ENCODE peak calls at places on chromosomes 5 and 9, in five cellular contexts. One of them, this sample, is unnamed.
A peak's percentile ranks its signal among the peaks of the same experiment; 100 is the strongest.

GRCh38 chr9:129150672-129151211 is 27.3 kb downstream of the IER5L start:
- DNase-seq in breast epithelium: no peak
- DNase-seq in HepG2: no peak
- DNase-seq in neural progenitor cell: no peak
- DNase-seq in GM06990: no peak
- DNase-seq in this sample: no peak

GRCh38 chr5:103345461-103345860 is 86.9 kb downstream of the MACIR start:
- DNase-seq in breast epithelium: no peak
- DNase-seq in HepG2: no peak
- DNase-seq in neural progenitor cell: no peak
- DNase-seq in GM06990: no peak
- DNase-seq in this sample: no peak

GRCh38 chr5:175162036-175162435 is 281.9 kb downstream of the DRD1 start:
- DNase-seq in breast epithelium: no peak
- DNase-seq in HepG2: no peak
- DNase-seq in neural progenitor cell: no peak
- DNase-seq in GM06990: no peak
- DNase-seq in this sample: no peak

GRCh38 chr9:76369583-76369982 is 24.6 kb downstream of the RFK start:
- DNase-seq in breast epithelium: no peak
- DNase-seq in HepG2: peak; percentile 51
- DNase-seq in neural progenitor cell: peak; percentile 33
- DNase-seq in GM06990: peak; percentile 43
- DNase-seq in this sample: peak; percentile 88

GRCh38 chr9:18504707-18505106 is 30.8 kb downstream of the ADAMTSL1 start:
- DNase-seq in breast epithelium: no peak
- DNase-seq in HepG2: no peak
- DNase-seq in neural progenitor cell: peak; percentile 83
- DNase-seq in GM06990: no peak
- DNase-seq in this sample: no peak

GRCh38 chr5:147835386-147835798 is 3.9 kb upstream of the SPINK1 start:
- DNase-seq in breast epithelium: no peak
- DNase-seq in HepG2: peak; percentile 94
- DNase-seq in neural progenitor cell: no peak
- DNase-seq in GM06990: no peak
- DNase-seq in this sample: no peak

GRCh38 chr5:74954919-74955318 is 88.7 kb upstream of the FAM169A start:
- DNase-seq in breast epithelium: no peak
- DNase-seq in HepG2: peak; percentile 51
- DNase-seq in neural progenitor cell: no peak
- DNase-seq in GM06990: no peak
- DNase-seq in this sample: no peak

GRCh38 chr9:5949103-5949699 is 58.5 kb downstream of the MLANA start:
- DNase-seq in breast epithelium: no peak
- DNase-seq in HepG2: no peak
- DNase-seq in neural progenitor cell: no peak
- DNase-seq in GM06990: peak; percentile 10
- DNase-seq in this sample: peak; percentile 44

GRCh38 chr5:55597014-55597981 is 62.5 kb upstream of the PLPP1 start:
- DNase-seq in breast epithelium: no peak
- DNase-seq in HepG2: no peak
- DNase-seq in neural progenitor cell: no peak
- DNase-seq in GM06990: no peak
- DNase-seq in this sample: no peak

GRCh38 chr5:31768046-31768445 is 129.1 kb downstream of the PDZD2 start:
- DNase-seq in breast epithelium: no peak
- DNase-seq in HepG2: no peak
- DNase-seq in neural progenitor cell: no peak
- DNase-seq in GM06990: no peak
- DNase-seq in this sample: no peak

GRCh38 chr9:92094655-92095054 is 20.6 kb downstream of the SPTLC1 start:
- DNase-seq in breast epithelium: no peak
- DNase-seq in HepG2: peak; percentile 5
- DNase-seq in neural progenitor cell: no peak
- DNase-seq in GM06990: no peak
- DNase-seq in this sample: no peak

GRCh38 chr5:82275267-82275664 is 2.9 kb downstream of the RPS23 start:
- DNase-seq in breast epithelium: no peak
- DNase-seq in HepG2: no peak
- DNase-seq in neural progenitor cell: no peak
- DNase-seq in GM06990: no peak
- DNase-seq in this sample: no peak

GRCh38 chr5:1874820-1875219 is 7.9 kb downstream of the IRX4 start:
- DNase-seq in breast epithelium: no peak
- DNase-seq in HepG2: no peak
- DNase-seq in neural progenitor cell: peak; percentile 61
- DNase-seq in GM06990: no peak
- DNase-seq in this sample: no peak

GRCh38 chr5:14569948-14570691 is 11.5 kb upstream of the OTULINL start:
- DNase-seq in breast epithelium: no peak
- DNase-seq in HepG2: peak; percentile 95
- DNase-seq in neural progenitor cell: no peak
- DNase-seq in GM06990: no peak
- DNase-seq in this sample: peak; percentile 73

GRCh38 chr9:42388146-42388690 is 204.8 kb downstream of the SPATA31A6 start:
- DNase-seq in breast epithelium: no peak
- DNase-seq in HepG2: no peak
- DNase-seq in neural progenitor cell: peak; percentile 25
- DNase-seq in GM06990: no peak
- DNase-seq in this sample: no peak

GRCh38 chr5:66666778-66667177 is 70.6 kb downstream of the MAST4 start:
- DNase-seq in breast epithelium: no peak
- DNase-seq in HepG2: no peak
- DNase-seq in neural progenitor cell: no peak
- DNase-seq in GM06990: no peak
- DNase-seq in this sample: no peak

GRCh38 chr5:159095882-159096554 is 3.7 kb downstream of the EBF1 start:
- DNase-seq in breast epithelium: no peak
- DNase-seq in HepG2: no peak
- DNase-seq in neural progenitor cell: peak; percentile 15
- DNase-seq in GM06990: peak; percentile 44
- DNase-seq in this sample: no peak

GRCh38 chr9:94945191-94946144 is 219.0 kb downstream of the AOPEP start:
- DNase-seq in breast epithelium: no peak
- DNase-seq in HepG2: no peak
- DNase-seq in neural progenitor cell: no peak
- DNase-seq in GM06990: no peak
- DNase-seq in this sample: peak; percentile 70

GRCh38 chr9:33718987-33719386 is 76.4 kb upstream of the PRSS3 start:
- DNase-seq in breast epithelium: no peak
- DNase-seq in HepG2: no peak
- DNase-seq in neural progenitor cell: no peak
- DNase-seq in GM06990: no peak
- DNase-seq in this sample: no peak

GRCh38 chr5:50406874-50407273 is 34.2 kb downstream of the EMB start:
- DNase-seq in breast epithelium: no peak
- DNase-seq in HepG2: no peak
- DNase-seq in neural progenitor cell: no peak
- DNase-seq in GM06990: no peak
- DNase-seq in this sample: no peak

GRCh38 chr5:39420482-39421145 is 4.2 kb downstream of the DAB2 start:
- DNase-seq in breast epithelium: no peak
- DNase-seq in HepG2: no peak
- DNase-seq in neural progenitor cell: peak; percentile 27
- DNase-seq in GM06990: no peak
- DNase-seq in this sample: no peak
- H3K4me3 ChIP-seq in breast epithelium: no peak overlapping the region
- H3K4me3 ChIP-seq in HepG2: no peak overlapping the region
- H3K4me3 ChIP-seq in neural progenitor cell: no peak overlapping the region
- H3K4me3 ChIP-seq in GM06990: no peak overlapping the region
- H3K4me3 ChIP-seq in this sample: no peak overlapping the region

DNA sequence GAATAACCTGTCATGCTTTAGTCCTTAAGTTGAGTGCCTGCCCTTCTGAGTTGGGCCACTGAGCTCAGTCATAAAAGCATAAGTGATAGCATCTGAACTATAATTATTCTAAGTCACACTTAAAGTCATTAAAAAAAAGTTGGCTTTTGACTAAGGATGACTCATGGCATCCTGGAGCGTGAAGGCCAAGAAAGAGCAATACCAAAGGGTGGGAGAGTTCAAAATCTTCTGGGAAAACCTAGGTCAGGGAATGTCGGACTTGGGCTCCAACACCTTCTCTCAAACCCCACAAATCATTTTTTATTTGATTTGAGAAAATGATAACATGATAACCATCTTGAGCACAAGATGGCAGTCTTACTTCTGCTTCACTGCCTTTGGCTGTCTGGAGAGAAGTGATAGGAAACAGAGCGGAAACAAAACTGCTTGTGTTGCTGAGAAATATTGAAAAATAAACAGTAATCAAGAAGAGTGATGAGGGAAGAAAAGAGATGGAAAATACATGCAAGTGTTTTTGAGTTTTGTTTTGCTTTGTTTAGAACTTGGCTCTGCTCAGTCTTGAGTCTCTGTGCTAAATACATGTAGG is 16.9 kb upstream of the NTRK2 start:
- DNase-seq in breast epithelium: no peak
- DNase-seq in HepG2: no peak
- DNase-seq in neural progenitor cell: no peak
- DNase-seq in GM06990: no peak
- DNase-seq in this sample: no peak
- TF ChIP-seq CTCF in breast epithelium: no peak
- TF ChIP-seq CTCF in HepG2: no peak
- TF ChIP-seq CTCF in neural progenitor cell: no peak
- TF ChIP-seq CTCF in GM06990: peak; percentile 16
- TF ChIP-seq CTCF in this sample: no peak

DNA sequence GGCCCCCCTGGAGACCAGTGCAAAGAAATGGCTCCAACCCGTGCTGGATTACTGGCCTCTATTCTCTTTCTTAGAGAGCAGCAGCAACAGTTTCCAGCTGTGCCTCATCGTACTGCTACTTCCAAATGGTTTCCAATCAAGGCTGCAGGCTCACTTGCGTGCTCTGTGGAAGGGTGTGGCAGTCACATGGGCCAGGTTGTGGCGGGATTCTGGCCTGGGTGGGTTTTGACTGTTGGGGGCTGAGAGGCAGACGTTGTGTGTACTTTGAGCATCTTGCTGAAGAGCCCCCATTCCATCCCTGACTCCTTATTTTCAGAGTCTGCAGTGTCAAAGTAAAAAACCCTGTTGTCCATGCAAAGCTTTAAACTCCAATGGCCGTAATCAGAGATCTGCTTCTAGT is 139.7 kb downstream of the GABBR2 start:
- DNase-seq in breast epithelium: no peak
- DNase-seq in HepG2: no peak
- DNase-seq in neural progenitor cell: peak; percentile 16
- DNase-seq in GM06990: no peak
- DNase-seq in this sample: no peak
- H3K27me3 ChIP-seq in breast epithelium: no peaks in the 10 kb centered on the region
- H3K27me3 ChIP-seq in HepG2: peaks cover 1% of the 10 kb centered on the region
- H3K27me3 ChIP-seq in neural progenitor cell: no peaks in the 10 kb centered on the region
- H3K27me3 ChIP-seq in GM06990: no peaks in the 10 kb centered on the region
- H3K27me3 ChIP-seq in this sample: no peaks in the 10 kb centered on the region

GRCh38 chr5:134114886-134115805 is 665 bp downstream of the TCF7 start:
- DNase-seq in breast epithelium: no peak
- DNase-seq in HepG2: peak; percentile 32
- DNase-seq in neural progenitor cell: peak; percentile 65
- DNase-seq in GM06990: no peak
- DNase-seq in this sample: no peak

GRCh38 chr5:134112726-134113571 is 1.5 kb upstream of the TCF7 start:
- DNase-seq in breast epithelium: no peak
- DNase-seq in HepG2: no peak
- DNase-seq in neural progenitor cell: no peak
- DNase-seq in GM06990: no peak
- DNase-seq in this sample: no peak

GRCh38 chr5:134115806-134116175 is 1.3 kb downstream of the TCF7 start:
- DNase-seq in breast epithelium: no peak
- DNase-seq in HepG2: no peak
- DNase-seq in neural progenitor cell: no peak
- DNase-seq in GM06990: no peak
- DNase-seq in this sample: no peak

GRCh38 chr5:134113572-134113907 is 941 bp upstream of the TCF7 start:
- DNase-seq in breast epithelium: no peak
- DNase-seq in HepG2: no peak
- DNase-seq in neural progenitor cell: no peak
- DNase-seq in GM06990: no peak
- DNase-seq in this sample: no peak

DNA sequence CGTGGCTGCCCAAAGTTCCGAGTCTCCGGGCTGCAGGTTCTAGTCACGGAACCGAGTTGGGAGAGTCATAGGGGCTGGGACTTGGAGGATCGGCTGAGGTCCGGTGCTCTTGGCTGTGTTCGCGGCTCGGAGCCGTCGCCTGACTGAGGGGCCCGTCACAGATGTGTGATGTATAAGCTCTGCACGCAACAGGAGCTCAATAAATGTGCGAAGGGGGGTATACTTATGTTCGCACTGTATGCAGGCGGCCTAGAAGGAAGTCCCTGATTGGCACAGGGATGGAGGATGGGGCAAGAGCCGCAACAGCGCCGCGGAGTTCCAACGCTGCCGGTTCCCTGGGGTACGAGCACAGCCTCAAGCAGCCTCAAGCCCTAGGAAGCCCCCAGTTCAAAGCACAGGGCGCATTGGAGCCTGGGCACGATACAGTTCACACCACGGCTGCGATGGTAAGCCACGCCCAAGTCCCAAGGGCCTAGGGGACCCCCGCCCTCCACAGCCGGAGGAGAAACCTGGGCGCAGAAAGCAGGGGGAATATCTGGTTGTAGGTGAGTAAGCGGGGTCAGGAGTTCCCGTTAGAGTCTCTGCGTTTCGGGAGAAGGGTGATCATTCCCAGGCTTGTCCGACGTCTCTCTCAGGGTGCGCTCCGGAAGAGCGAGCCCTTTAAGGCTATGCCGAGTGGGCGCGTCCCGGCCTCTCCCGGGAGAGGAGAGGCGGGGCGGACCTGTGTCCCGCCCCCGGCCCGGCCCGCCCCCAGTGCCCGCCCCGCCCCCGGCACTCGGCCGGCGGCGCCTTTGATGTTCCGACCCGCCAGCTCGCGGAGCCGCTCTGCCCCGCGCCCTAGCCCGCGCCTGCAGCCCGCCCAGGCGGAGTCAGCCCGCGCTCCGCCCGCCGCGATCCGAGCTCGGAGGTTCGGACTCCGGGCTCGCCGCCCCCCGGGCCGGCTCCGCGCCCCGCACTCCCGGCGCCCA is at the start of gene TCF7:
- DNase-seq in breast epithelium: peak; percentile 62
- DNase-seq in HepG2: peak; percentile 68
- DNase-seq in neural progenitor cell: peak; percentile 95
- DNase-seq in GM06990: peak; percentile 81
- DNase-seq in this sample: peak; percentile 50
- H3K4me3 ChIP-seq in breast epithelium: peak within 1 kb of the TSS; percentile 47
- H3K4me3 ChIP-seq in HepG2: peak within 1 kb of the TSS; percentile 80
- H3K4me3 ChIP-seq in neural progenitor cell: peak within 1 kb of the TSS; percentile 75
- H3K4me3 ChIP-seq in GM06990: peak within 1 kb of the TSS; percentile 69
- H3K4me3 ChIP-seq in this sample: peak within 1 kb of the TSS; percentile 90

GRCh38 chr5:162434311-162434710 is 366.7 kb downstream of the GABRG2 start:
- DNase-seq in breast epithelium: no peak
- DNase-seq in HepG2: no peak
- DNase-seq in neural progenitor cell: no peak
- DNase-seq in GM06990: no peak
- DNase-seq in this sample: no peak

DNA sequence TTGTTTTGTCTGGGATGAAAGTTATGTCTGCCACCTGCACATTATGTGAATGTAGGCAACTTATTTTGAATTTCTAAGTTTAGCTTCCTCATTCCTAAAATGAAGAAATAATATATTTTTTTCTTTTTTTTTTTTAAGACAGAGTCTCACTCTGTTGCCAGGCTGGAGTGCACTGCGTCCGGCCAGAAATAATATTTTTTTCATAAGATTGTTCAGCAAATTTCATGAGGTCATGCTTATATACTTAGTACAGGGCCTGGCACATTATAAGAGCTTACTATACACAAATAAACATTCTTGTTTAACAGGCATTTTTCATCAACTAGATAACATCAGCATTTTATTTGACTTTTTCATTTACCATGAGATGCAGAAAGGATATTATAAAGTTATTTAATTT is 368.5 kb downstream of the GABRG2 start:
- DNase-seq in breast epithelium: no peak
- DNase-seq in HepG2: no peak
- DNase-seq in neural progenitor cell: no peak
- DNase-seq in GM06990: no peak
- DNase-seq in this sample: no peak
- TF ChIP-seq CTCF in breast epithelium: no peak
- TF ChIP-seq CTCF in HepG2: no peak
- TF ChIP-seq CTCF in neural progenitor cell: no peak
- TF ChIP-seq CTCF in GM06990: no peak
- TF ChIP-seq CTCF in this sample: no peak

This sample was measured in PC-9.